ENCODE peak calls at places on chromosome 6, in eight cellular contexts. H, D, C, P, K, Y, B and X are unnamed samples.

GRCh38 chr6:142732790-142733189 is 212.2 kb downstream of the HIVEP2 start:
- DNase-seq in C (no peak), K (no peak), Y (no peak), H (no peak), B (no peak), D (no peak), P (no peak), X (no peak)

GRCh38 chr6:140462495-140463311 is 1088.3 kb upstream of the CITED2 start:
- DNase-seq in C (peak), H (peak), B (no peak), Y (no peak), P (no peak), K (no peak), D (no peak), X (no peak)

GRCh38 chr6:112249489-112249888 is 4.9 kb downstream of the LAMA4 start:
- DNase-seq in C (no peak), Y (no peak), P (no peak), H (no peak), D (no peak), K (no peak), B (no peak), X (no peak)

GRCh38 chr6:43570876-43571441 is 4.9 kb downstream of the XPO5 start:
- DNase-seq in H (no peak), B (no peak), C (peak), P (no peak), K (no peak), D (no peak), Y (peak), X (no peak)

GRCh38 chr6:135334169-135334568 is 153.1 kb downstream of the MYB start:
- DNase-seq in P (no peak), D (no peak), B (no peak), H (peak), Y (no peak), C (no peak), K (no peak), X (no peak)

GRCh38 chr6:52307900-52308372 is 23.4 kb upstream of the MCM3 start:
- DNase-seq in Y (no peak), B (no peak), H (no peak), D (no peak), P (no peak), K (no peak), C (no peak), X (no peak)

GRCh38 chr6:137216875-137217553 is 2.2 kb downstream of the IFNGR1 start:
- DNase-seq in K (no peak), C (no peak), Y (no peak), P (no peak), D (no peak), B (no peak), H (no peak), X (no peak)

GRCh38 chr6:139290787-139291294 is 957 bp downstream of the TXLNB start:
- DNase-seq in Y (peak), D (no peak), K (no peak), P (no peak), C (no peak), B (no peak), H (no peak), X (no peak)

DNA sequence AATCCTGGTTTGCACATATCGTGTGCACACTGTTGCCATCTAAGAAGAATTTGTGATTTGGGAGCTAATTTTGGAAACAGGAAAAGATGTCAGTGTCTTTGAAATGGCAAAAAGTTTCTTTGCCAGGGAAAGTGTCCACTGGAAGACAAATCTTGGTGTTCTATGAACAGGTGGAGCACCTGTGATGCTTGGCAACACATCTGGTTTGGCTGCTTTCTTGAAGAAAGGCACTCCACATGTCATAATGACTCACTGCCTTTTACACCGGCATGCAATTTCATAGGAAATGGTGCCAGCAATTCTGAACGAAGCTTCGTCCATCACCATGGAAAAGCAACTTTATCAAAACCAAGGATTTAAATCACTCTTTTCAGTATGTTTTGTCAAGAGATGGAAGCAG is 1040.1 kb upstream of the MAP3K7 start:
- DNase-seq in Y (no peak), K (no peak), D (no peak), H (no peak), B (no peak), P (no peak), C (no peak), X (no peak)
- TF ChIP-seq CTCF in Y (no peak), K (no peak), D (no peak), H (no peak), B (no peak), P (no peak), C (no peak), X (no peak)

DNA sequence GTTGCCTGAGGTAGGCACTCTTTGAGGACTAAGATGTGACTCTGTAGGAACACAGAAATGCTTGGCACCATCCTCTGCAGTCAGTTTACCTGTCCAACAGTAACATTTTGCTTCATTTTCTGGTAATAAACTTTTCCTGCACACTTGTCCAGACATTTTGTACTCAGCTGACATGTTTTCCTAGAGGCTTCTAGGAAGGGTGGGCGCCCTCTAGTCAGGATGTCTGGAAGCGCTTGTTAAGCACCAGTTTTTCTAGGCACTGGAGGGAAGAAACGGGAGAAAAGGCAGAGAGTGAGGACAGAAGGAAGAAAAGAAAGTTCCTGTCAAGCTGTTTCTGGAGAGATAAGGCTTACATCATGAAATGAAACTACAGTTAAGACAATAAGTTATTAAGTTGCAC is 42.5 kb upstream of the TNFRSF21 start:
- DNase-seq in Y (no peak), B (no peak), D (no peak), K (no peak), H (no peak), C (no peak), P (no peak), X (peak)
- TF ChIP-seq CTCF in Y (no peak), B (no peak), D (peak), K (no peak), H (peak), C (no peak), P (peak), X (no peak)

DNA sequence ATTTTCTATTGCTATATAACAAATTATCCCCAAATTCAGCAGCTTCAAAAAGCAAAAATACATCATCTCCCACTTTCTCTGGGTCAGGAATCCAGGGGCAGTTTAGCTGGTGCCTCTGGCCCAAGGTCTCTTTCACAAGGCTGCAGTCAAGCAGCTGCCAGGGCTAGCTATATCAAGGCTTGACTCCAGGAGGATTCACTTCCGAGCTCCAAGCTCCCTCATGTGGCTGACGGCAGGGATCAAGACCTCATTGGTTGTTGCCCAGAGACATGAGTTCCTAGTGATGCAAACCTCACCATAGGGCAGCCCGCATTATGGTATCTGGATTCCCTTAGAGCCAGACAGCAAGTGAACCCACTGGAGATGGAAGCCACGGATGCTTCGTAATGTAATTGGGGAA is 1.3 kb upstream of the VNN1 start:
- DNase-seq in C (peak), H (peak), Y (no peak), P (peak), D (peak), B (no peak), K (no peak), X (peak)
- TF ChIP-seq CTCF in C (peak), H (peak), Y (no peak), P (peak), D (peak), B (no peak), K (no peak), X (peak)

GRCh38 chr6:92777146-92777740 is 642.1 kb downstream of the EPHA7 start:
- DNase-seq in K (no peak), D (no peak), B (no peak), H (no peak), Y (peak), C (peak), P (no peak), X (no peak)
- TF ChIP-seq CTCF in K (no peak), D (peak), B (no peak), H (no peak), Y (peak), C (no peak), P (peak), X (no peak)

GRCh38 chr6:80454197-80454596 is 347.7 kb downstream of the BCKDHB start:
- DNase-seq in P (no peak), K (no peak), H (peak), Y (peak), D (no peak), C (no peak), B (no peak), X (no peak)
- TF ChIP-seq CTCF in P (no peak), K (no peak), H (no peak), Y (no peak), D (no peak), C (no peak), B (no peak), X (no peak)